ENCODE peak calls at places on chromosomes 5 and 9, in four cellular contexts. O is COR-L47, D is neuronal stem cell, H is endothelial cell. E is an unnamed sample.
A peak's percentile ranks its signal among the peaks of the same experiment; 100 is the strongest.

GRCh38 chr5:124052201-124052600 is 540.2 kb downstream of the CSNK1G3 start:
- DNase-seq in O (no peak), D (peak; percentile 15), H (no peak), E (no peak)

GRCh38 chr5:38258319-38259061 is at the start of gene EGFLAM:
- DNase-seq in O (no peak), D (peak; percentile 56), H (peak; percentile 53), E (no peak)

GRCh38 chr5:181188700-181189362 is 16.2 kb downstream of the TRIM7 start:
- DNase-seq in O (no peak), D (peak; percentile 90), H (peak; percentile 77), E (peak; percentile 84)

GRCh38 chr9:26193237-26193636 is 515.0 kb upstream of the TUSC1 start:
- DNase-seq in O (no peak), D (no peak), H (no peak), E (no peak)

GRCh38 chr9:93071464-93071863 is 13.0 kb downstream of the SUSD3 start:
- DNase-seq in O (no peak), D (no peak), H (no peak), E (no peak)

GRCh38 chr9:119736478-119737454 is 367.5 kb upstream of the BRINP1 start:
- DNase-seq in O (peak; percentile 14), D (no peak), H (no peak), E (no peak)

GRCh38 chr9:109329274-109330258 is 8.7 kb upstream of the EPB41L4B start:
- DNase-seq in O (no peak), D (no peak), H (no peak), E (no peak)

GRCh38 chr9:116687762-116688160 is 656 bp downstream of the TRIM32 start:
- DNase-seq in O (no peak), D (no peak), H (no peak), E (no peak)

GRCh38 chr5:57653636-57654290 is 171.2 kb upstream of the ACTBL2 start:
- DNase-seq in O (no peak), D (no peak), H (no peak), E (no peak)

GRCh38 chr5:74199436-74200210 is 440.9 kb downstream of the ENC1 start:
- DNase-seq in O (no peak), D (no peak), H (no peak), E (peak; percentile 17)

GRCh38 chr5:131260895-131261294 is 3.0 kb upstream of the CDC42SE2 start:
- DNase-seq in O (no peak), D (no peak), H (no peak), E (no peak)

GRCh38 chr5:132024789-132025402 is 13.4 kb upstream of the ACSL6 start:
- DNase-seq in O (no peak), D (no peak), H (no peak), E (no peak)

GRCh38 chr5:100479079-100479688 is 56.0 kb upstream of the FAM174A start:
- DNase-seq in O (peak; percentile 49), D (peak; percentile 11), H (no peak), E (no peak)

GRCh38 chr9:107131108-107131799 is 151.8 kb upstream of the RAD23B start:
- DNase-seq in O (no peak), D (peak; percentile 47), H (no peak), E (no peak)

GRCh38 chr9:76302947-76303550 is 91.2 kb downstream of the RFK start:
- DNase-seq in O (peak; percentile 57), D (peak; percentile 36), H (no peak), E (peak; percentile 64)

GRCh38 chr5:161230222-161230621 is 316.3 kb downstream of the GABRB2 start:
- DNase-seq in O (peak; percentile 87), D (no peak), H (no peak), E (no peak)

E was measured in RCC 7860.